ENCODE peak calls at places on chromosomes 5 and 9, in six cellular contexts. Z is endothelial cell of umbilical vein, L is A549, K is K562, D is HepG2, F is GM12878. W is an unnamed sample.

GRCh38 chr9:123562844-123563346 is 206.9 kb downstream of the CRB2 start:
- DNase-seq in Z (no peak), L (no peak), K (no peak), D (no peak), F (peak), W (peak)

GRCh38 chr9:68678430-68678829 is 26.6 kb upstream of the PIP5K1B start:
- DNase-seq in Z (peak), L (no peak), K (peak), D (peak), F (no peak), W (peak)

GRCh38 chr9:32581512-32582143 is 8.7 kb upstream of the NDUFB6 start:
- DNase-seq in Z (peak), L (peak), K (peak), D (peak), F (no peak), W (peak)

GRCh38 chr9:38286357-38286756 is 106.1 kb upstream of the ALDH1B1 start:
- DNase-seq in Z (no peak), L (no peak), K (no peak), D (no peak), F (no peak), W (no peak)

GRCh38 chr5:3394046-3394597 is 201.5 kb upstream of the IRX1 start:
- DNase-seq in Z (no peak), L (no peak), K (no peak), D (no peak), F (no peak), W (no peak)

GRCh38 chr5:132434813-132435286 is 55.7 kb downstream of the IRF1 start:
- DNase-seq in Z (no peak), L (no peak), K (no peak), D (peak), F (no peak), W (no peak)

GRCh38 chr5:10235350-10235749 is 14.3 kb downstream of the ATPSCKMT start:
- DNase-seq in Z (no peak), L (no peak), K (no peak), D (no peak), F (no peak), W (no peak)

GRCh38 chr9:93082841-93083411 is 13.1 kb upstream of the CARD19 start:
- DNase-seq in Z (no peak), L (no peak), K (no peak), D (no peak), F (no peak), W (peak)

DNA sequence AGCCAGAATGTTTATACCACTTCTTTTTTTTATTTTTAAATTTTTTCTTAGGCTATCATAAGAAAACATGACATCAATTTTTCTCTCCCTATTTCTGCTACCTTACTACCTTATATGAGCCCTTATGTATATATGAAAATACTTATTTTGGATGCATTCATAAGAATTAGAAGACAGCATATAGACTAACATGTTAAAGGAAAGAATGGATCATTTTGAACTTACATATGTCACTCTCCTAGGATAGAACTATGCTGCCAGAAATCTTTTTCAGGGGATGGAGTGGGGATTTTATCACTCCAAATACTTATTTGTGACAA is 51.8 kb downstream of the SNX24 start:
- DNase-seq in Z (no peak), L (no peak), K (no peak), D (no peak), F (no peak), W (no peak)
- TF ChIP-seq CTCF in Z (no peak), L (no peak), K (no peak), D (no peak), F (no peak), W (no peak)

DNA sequence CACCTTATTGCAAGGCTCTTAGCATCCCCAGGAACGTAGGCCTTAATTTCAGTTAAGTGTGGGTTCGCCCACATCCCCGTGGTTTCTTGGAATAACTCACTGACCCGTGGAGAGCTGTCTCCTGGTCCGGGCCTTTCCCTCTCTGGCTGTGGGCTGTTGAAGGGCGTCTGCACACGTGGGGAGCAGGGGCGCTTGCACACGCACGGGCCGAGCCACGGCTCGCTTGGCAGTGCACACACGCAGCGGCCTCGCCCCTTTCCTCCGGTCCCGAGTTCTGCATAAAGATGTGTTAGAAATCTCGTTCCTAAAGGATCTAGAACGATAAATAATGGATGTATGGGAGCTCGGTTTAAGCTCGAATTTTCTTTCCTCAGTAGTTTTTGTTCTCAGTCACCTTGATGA is 141.9 kb downstream of the PBX3 start:
- DNase-seq in Z (peak), L (no peak), K (no peak), D (no peak), F (no peak), W (no peak)
- TF ChIP-seq MYC in Z (no peak), L (no peak), K (no peak), D (no peak), F (no peak), W (no peak)

DNA sequence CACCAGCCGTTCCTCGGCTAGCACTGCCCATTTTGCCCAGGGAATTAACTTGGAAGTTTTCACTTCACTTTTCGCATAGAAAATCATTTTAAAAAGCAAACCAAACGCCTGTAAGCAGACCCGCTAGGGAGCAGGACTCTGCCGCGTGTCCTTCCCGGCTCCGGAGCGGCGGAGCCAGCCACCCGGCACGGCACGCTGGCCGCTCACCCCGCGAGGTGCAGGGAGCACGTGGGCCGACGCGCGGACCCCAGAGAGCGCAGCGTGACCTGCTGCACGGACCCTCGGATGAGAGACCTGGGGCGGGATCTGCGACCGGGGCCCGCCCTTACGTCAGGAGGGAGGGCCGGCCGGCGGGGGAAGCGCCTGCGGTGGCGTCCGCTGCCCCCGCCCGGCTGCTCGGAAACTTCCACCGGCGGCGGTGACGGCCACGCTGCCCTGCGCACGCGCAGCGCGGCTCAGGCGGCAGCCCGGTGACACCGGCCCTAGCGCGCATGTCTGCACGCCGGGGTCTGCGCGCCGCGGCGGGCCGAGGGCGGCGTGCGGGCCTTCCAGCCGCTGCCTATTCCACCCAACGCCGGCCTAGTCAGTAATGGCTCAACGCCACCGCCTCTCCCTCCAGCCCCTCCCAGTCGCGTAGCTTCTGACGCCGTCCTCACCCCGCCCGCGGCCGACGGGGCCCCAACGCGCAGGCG is 504 bp upstream of the TENT4A start:
- DNase-seq in Z (peak), L (peak), K (peak), D (peak), F (peak), W (peak)
- TF ChIP-seq CTCF in Z (no peak), L (no peak), K (peak), D (peak), F (no peak), W (no peak)

GRCh38 chr5:179186092-179186419 is 125.9 kb downstream of the ZNF354C start:
- DNase-seq in Z (no peak), L (no peak), K (no peak), D (no peak), F (no peak), W (no peak)

GRCh38 chr5:179186801-179187200 is 126.6 kb downstream of the ZNF354C start:
- DNase-seq in Z (no peak), L (no peak), K (no peak), D (no peak), F (no peak), W (no peak)

GRCh38 chr5:179188636-179189035 is 128.5 kb downstream of the ZNF354C start:
- DNase-seq in Z (no peak), L (no peak), K (no peak), D (no peak), F (no peak), W (no peak)

GRCh38 chr5:179187229-179187678 is 127.1 kb downstream of the ZNF354C start:
- DNase-seq in Z (no peak), L (no peak), K (no peak), D (peak), F (no peak), W (peak)

GRCh38 chr5:179187681-179188575 is 127.8 kb downstream of the ZNF354C start:
- DNase-seq in Z (no peak), L (no peak), K (no peak), D (no peak), F (no peak), W (no peak)
- TF ChIP-seq MYC in Z (no peak), L (no peak), K (no peak), D (no peak), F (no peak), W (no peak)

GRCh38 chr5:24110019-24110615 is 534.7 kb downstream of the CDH10 start:
- DNase-seq in Z (no peak), L (peak), K (no peak), D (peak), F (no peak), W (peak)
- TF ChIP-seq CTCF in Z (no peak), L (peak), K (no peak), D (peak), F (peak), W (peak)

GRCh38 chr5:179815491-179816249 is 5.0 kb upstream of the SQSTM1 start:
- DNase-seq in Z (no peak), L (no peak), K (no peak), D (no peak), F (no peak), W (no peak)
- TF ChIP-seq MYC in Z (no peak), L (no peak), K (no peak), D (no peak), F (no peak), W (no peak)